ENCODE peak calls at places on chromosomes 6 and 20, in five cellular contexts. Q, K, B, W and O are unnamed samples. For H3K4me1, the result is how much of the 10 kb centered on the place peaks cover.

GRCh38 chr6:72621243-72622093 is at the start of gene KCNQ5:
- DNase-seq in W (peak), B (peak), Q (no peak), K (no peak), O (peak)

GRCh38 chr6:162512744-162513143 is 214.8 kb downstream of the PRKN start:
- DNase-seq in Q (no peak), W (no peak), K (no peak), B (no peak), O (no peak)

GRCh38 chr6:70086806-70087205 is 216.1 kb downstream of the COL9A1 start:
- DNase-seq in K (no peak), W (no peak), Q (no peak), B (no peak), O (no peak)

GRCh38 chr6:169172435-169172834 is 81.2 kb downstream of the THBS2 start:
- DNase-seq in B (no peak), K (peak), Q (no peak), W (peak), O (no peak)

GRCh38 chr6:15110721-15111354 is 135.0 kb upstream of the JARID2 start:
- DNase-seq in K (no peak), Q (no peak), W (no peak), B (no peak), O (no peak)

GRCh38 chr6:16200231-16200941 is 38.0 kb upstream of the GMPR start:
- DNase-seq in B (no peak), W (no peak), Q (no peak), K (no peak), O (no peak)

GRCh38 chr20:29443819-29444218 is 1813.6 kb upstream of the DEFB115 start:
- DNase-seq in Q (no peak), B (no peak), K (no peak), W (no peak), O (no peak)

GRCh38 chr20:40687384-40688128 is 1.5 kb downstream of the MAFB start:
- DNase-seq in K (peak), B (no peak), W (peak), Q (no peak), O (no peak)

GRCh38 chr6:106884576-106884975 is 90.0 kb downstream of the CD24 start:
- DNase-seq in Q (no peak), K (no peak), B (no peak), W (no peak), O (no peak)

GRCh38 chr6:167827062-167827587 is 414 bp downstream of the AFDN start:
- DNase-seq in Q (no peak), K (no peak), W (no peak), B (no peak), O (no peak)

GRCh38 chr6:52512199-52512598 is 64.7 kb downstream of the TRAM2 start:
- DNase-seq in K (peak), W (peak), Q (no peak), B (no peak), O (no peak)

GRCh38 chr6:151391471-151392428 is at the start of gene ZBTB2:
- DNase-seq in K (peak), B (peak), Q (peak), W (peak), O (peak)
- H3K4me1 ChIP-seq in K (under half), B (half or more), Q (half or more), W (under half), O (half or more)

DNA sequence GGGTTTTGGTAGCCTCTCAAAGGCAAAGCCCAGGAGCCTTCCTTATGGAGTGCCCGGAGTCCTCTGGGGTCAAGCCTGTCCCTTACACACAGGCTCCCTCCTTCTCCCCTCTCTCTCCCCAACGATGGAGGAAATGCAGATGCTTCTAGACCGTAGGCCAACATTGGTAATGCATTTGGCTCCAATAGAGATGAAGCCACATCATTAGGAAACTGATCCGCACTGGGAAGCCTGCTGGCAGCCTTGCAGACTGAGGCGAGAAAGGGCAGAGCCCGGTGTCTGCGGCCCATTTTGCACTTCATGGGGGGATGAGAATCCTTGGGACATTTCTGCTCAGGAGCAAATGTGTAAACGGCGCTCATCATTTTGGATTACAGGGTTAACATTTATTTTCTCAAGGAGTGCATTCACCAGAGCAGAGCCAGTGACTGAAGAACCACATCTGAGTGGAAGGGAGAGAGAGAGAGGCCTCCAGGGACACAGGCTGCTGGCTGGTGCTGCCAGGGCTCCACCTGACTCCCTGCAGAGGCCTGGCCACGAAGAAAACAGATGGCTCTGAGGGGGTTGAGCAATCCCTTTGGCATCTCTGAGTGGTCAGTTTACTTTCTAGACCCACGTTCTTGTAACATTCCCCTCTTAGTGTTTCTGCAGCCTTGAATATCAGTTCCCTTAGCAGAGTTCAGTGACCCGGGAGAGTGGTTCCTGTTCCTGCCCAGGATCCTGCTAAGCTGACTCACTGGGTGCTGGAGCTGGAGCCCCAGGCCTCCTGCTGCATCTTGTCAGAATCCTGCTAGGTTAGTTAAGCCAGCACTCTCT is 4.4 kb upstream of the CST3 start:
- DNase-seq in Q (peak), B (no peak), K (peak), W (no peak), O (no peak)
- H3K27ac ChIP-seq in Q (no peak), B (no peak), K (no peak), W (no peak), O (no peak)

DNA sequence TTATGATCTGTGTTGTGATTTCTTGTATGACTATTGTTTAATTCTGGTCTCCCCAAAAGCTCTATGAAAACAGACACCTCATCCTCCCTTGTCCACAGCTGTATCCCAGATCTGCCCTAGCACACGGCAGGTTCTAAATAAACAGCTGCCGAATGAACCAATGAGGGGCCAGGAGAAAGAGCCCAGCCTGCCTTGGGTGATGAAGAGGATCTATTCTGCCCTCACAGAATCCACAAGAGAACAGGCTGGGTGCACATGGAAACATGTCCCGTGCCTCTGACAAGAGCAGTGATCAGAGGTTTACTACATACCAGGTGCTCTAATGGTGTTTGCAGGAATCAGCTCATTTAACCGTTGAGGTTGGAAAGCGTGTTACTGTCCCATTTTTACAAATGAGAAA is 15.6 kb upstream of the TLDC2 start:
- DNase-seq in K (no peak), B (no peak), W (no peak), Q (no peak), O (no peak)
- H3K4me1 ChIP-seq in K (under half), B (under half), W (under half), Q (under half), O (under half)

GRCh38 chr6:1604347-1604990 is 5.2 kb upstream of the FOXC1 start:
- DNase-seq in K (no peak), B (peak), W (peak), Q (peak), O (peak)

GRCh38 chr6:1601616-1602355 is 7.9 kb upstream of the FOXC1 start:
- DNase-seq in Q (no peak), B (no peak), K (no peak), W (no peak), O (no peak)

GRCh38 chr6:1604991-1605821 is 4.5 kb upstream of the FOXC1 start:
- DNase-seq in K (no peak), Q (no peak), B (no peak), W (peak), O (no peak)

GRCh38 chr6:1602356-1602713 is 7.4 kb upstream of the FOXC1 start:
- DNase-seq in B (no peak), K (no peak), Q (no peak), W (no peak), O (no peak)

DNA sequence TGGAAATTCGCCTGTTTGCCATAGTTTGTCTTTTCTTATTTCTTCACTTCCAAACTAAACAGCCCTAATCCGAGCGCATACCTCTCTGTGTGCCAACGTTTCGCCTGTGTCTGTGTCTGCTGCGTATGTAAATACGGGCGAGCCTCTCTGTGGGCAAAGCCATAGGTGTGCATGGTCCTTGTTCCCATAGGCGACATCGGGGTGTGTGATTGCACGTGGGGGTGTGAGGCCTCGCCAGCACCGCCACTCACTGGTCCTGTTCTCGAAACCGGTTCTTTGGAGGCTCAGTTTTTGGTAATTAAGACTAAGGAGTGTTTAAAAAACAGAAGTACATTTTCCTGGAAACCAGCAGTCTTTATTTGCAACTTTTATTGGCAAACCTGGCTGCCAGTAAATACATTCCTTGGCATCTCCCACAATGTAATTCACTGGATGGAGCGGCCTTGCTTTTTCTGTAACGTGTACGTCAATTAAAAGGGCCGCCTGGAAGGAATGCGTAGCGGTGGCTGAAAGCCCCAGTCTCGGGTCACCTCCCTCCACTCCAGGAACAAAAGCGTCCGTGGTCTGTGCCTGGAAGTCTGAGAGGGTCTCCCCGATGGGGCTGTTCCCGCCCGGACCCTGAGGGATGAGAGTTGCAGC is 5.9 kb upstream of the FOXC1 start:
- DNase-seq in B (no peak), Q (no peak), W (peak), K (no peak), O (no peak)
- H3K27ac ChIP-seq in B (no peak), Q (no peak), W (no peak), K (no peak), O (no peak)

DNA sequence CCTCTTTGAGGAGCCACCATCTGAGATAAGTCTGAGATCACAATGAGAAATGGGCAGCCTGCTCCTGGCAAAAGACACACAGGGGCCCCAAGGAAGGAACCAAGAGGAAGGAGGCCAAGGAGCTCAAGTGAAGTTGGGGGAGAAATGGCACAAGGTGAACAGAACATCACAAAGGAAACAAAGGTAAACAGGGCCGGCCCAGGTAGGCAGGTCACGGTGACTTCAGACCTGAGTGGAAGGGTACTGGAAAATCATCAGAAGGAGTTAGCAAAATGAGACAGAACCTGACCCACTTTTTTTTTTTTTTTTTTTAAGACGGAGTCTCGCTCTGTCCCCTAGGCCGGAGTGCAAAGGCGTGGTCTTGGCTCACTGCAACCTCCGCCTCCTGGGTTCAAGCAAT is 11.3 kb downstream of the ZMYND8 start:
- DNase-seq in W (no peak), B (no peak), K (no peak), Q (no peak), O (no peak)
- H3K4me1 ChIP-seq in W (under half), B (under half), K (under half), Q (under half), O (under half)

GRCh38 chr6:157831424-157832249 is 8.6 kb downstream of the SNX9 start:
- DNase-seq in K (no peak), W (no peak), Q (no peak), B (no peak), O (no peak)
- H3K27ac ChIP-seq in K (peak), W (no peak), Q (no peak), B (no peak), O (no peak)

GRCh38 chr6:134323698-134324097 is 5.8 kb upstream of the SGK1 start:
- DNase-seq in B (no peak), Q (no peak), W (no peak), K (no peak), O (no peak)

GRCh38 chr6:134324766-134325165 is 6.9 kb upstream of the SGK1 start:
- DNase-seq in B (no peak), W (no peak), Q (no peak), K (no peak), O (no peak)

GRCh38 chr6:134328138-134328537 is 10.2 kb upstream of the SGK1 start:
- DNase-seq in W (no peak), Q (no peak), B (no peak), K (no peak), O (no peak)

GRCh38 chr6:134318396-134319281 is 727 bp upstream of the SGK1 start:
- DNase-seq in K (no peak), B (no peak), W (no peak), Q (no peak), O (no peak)

DNA sequence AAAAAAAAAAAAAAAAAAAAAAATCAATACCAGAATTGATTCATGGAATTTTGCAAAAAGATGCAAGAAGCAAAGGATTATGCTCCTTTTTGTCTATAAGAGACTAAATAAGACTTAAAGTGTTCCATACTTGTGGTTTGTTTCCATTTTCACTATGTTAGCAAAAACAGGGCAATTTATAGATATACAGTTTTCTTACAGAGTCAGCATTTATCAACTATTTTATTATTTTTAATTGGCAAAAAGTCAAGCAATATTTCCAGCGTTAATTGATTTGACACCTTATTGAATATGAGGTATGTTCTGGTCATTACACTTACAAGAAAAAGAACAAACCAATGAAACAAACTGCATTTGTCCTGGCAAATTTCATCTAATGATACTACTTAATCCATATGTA is 5.4 kb upstream of the SGK1 start:
- DNase-seq in Q (no peak), B (no peak), W (no peak), K (no peak), O (no peak)
- H3K4me1 ChIP-seq in Q (under half), B (under half), W (under half), K (under half), O (under half)